ENCODE peak calls at places on chromosomes 1 and 21, in nine cellular contexts. B, T, I, C, Q, G, F, J and Y are unnamed samples. For H3K36me3, the result is how much of the 10 kb centered on the place peaks cover.

GRCh38 chr21:30340714-30341573 is 3.5 kb upstream of the KRTAP27-1 start:
- DNase-seq in G (peak), C (no peak), B (peak), T (no peak), Q (no peak), F (no peak), I (peak), J (no peak), Y (peak)

GRCh38 chr1:55037733-55038551 is 1.4 kb upstream of the PCSK9 start:
- DNase-seq in J (no peak), I (no peak), F (no peak), T (no peak), G (no peak), B (no peak), Q (no peak), C (no peak), Y (no peak)

GRCh38 chr21:38911523-38912354 is 106.0 kb downstream of the ETS2 start:
- DNase-seq in F (peak), C (no peak), G (no peak), B (no peak), J (no peak), Q (no peak), T (no peak), I (peak), Y (no peak)

GRCh38 chr1:91070274-91070673 is 48.4 kb upstream of the ZNF644 start:
- DNase-seq in B (no peak), T (no peak), Q (no peak), F (no peak), J (no peak), C (no peak), I (no peak), G (no peak), Y (no peak)

GRCh38 chr1:56780128-56780750 is 39.0 kb downstream of the FYB2 start:
- DNase-seq in G (no peak), B (no peak), C (no peak), F (no peak), J (no peak), I (peak), Q (no peak), T (no peak), Y (no peak)

GRCh38 chr21:16976132-16976666 is 536.6 kb upstream of the CXADR start:
- DNase-seq in T (no peak), J (no peak), B (peak), I (no peak), Q (no peak), C (no peak), G (no peak), F (no peak), Y (no peak)

GRCh38 chr1:232239557-232240468 is 390.1 kb downstream of the SIPA1L2 start:
- DNase-seq in B (no peak), T (no peak), F (no peak), G (no peak), Q (no peak), I (no peak), J (no peak), C (no peak), Y (no peak)

GRCh38 chr1:226417830-226418546 is 10.1 kb upstream of the PARP1 start:
- DNase-seq in B (no peak), Q (no peak), T (no peak), J (no peak), I (no peak), F (no peak), G (no peak), C (no peak), Y (no peak)

GRCh38 chr1:168106274-168106673 is 30.5 kb downstream of the GPR161 start:
- DNase-seq in F (no peak), C (no peak), B (no peak), Q (no peak), I (no peak), J (no peak), T (no peak), G (no peak), Y (no peak)

GRCh38 chr1:169925505-169926482 is 32.1 kb upstream of the SCYL3 start:
- DNase-seq in J (no peak), B (no peak), I (no peak), G (no peak), Q (no peak), F (no peak), C (no peak), T (no peak), Y (no peak)

GRCh38 chr1:95850165-95850649 is 616.2 kb downstream of the RWDD3 start:
- DNase-seq in F (no peak), G (no peak), C (no peak), T (no peak), Q (no peak), I (no peak), B (no peak), J (no peak), Y (no peak)

GRCh38 chr1:6106977-6107376 is 61.3 kb downstream of the KCNAB2 start:
- DNase-seq in T (no peak), J (no peak), I (no peak), G (no peak), C (no peak), Q (no peak), B (no peak), F (no peak), Y (no peak)

GRCh38 chr1:97820470-97821188 is 100.2 kb downstream of the DPYD start:
- DNase-seq in J (no peak), T (no peak), B (peak), G (no peak), F (no peak), C (no peak), I (no peak), Q (no peak), Y (no peak)

DNA sequence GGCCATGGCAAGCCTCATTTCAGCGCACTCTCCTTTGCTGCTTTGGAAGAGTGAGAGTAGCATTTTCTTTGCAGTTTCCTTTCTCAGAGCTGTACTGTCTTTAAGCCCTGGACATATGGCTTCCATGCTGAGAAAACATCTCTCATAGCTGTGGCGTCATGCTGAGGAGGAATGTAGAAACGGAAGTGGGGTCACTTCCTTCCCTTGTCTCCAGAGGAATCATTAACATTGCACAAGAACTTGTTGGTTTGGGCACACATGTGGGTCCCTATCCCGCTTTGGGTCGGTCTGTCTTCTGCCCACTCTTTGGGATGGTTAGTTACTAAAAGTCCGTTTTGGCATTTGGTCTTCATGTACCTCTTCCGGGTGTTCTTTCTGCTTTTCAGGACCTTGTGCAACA is 5.6 kb downstream of the MFN2 start:
- DNase-seq in J (no peak), T (no peak), C (no peak), G (no peak), Q (no peak), B (peak), I (no peak), F (no peak), Y (no peak)
- H3K36me3 ChIP-seq in J (under half), T (half or more), C (under half), G (under half), Q (half or more), B (under half), I (under half), F (half or more), Y (half or more)

GRCh38 chr1:159173303-159173702 is 1.9 kb downstream of the CADM3 start:
- DNase-seq in C (no peak), F (no peak), B (no peak), T (no peak), Q (no peak), J (no peak), I (no peak), G (no peak), Y (no peak)
- H3K4me3 ChIP-seq in C (no peak), F (no peak), B (no peak), T (no peak), Q (no peak), J (no peak), I (peak), G (no peak), Y (no peak)

GRCh38 chr1:156599811-156600210 is 1.5 kb downstream of the GPATCH4 start:
- DNase-seq in I (no peak), T (no peak), C (no peak), B (no peak), J (no peak), G (no peak), Q (no peak), F (no peak), Y (no peak)
- H3K36me3 ChIP-seq in I (under half), T (under half), C (under half), B (under half), J (under half), G (under half), Q (under half), F (under half), Y (under half)

DNA sequence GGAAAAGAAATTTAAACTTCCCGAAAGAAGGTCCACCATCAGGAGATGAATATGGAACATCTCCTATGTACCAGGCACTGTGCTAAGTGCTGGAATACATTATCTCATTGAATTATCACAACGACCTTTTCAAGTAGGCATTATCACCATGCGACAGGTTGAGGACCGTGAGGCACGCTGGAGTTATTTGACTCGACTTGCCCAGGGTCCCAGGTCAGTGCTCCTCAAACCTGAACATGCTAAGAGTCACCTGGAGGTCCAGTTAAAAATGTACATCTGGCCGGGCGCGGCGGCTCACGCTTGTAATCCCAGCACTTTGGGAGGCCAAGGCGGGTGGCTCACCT is 15.9 kb upstream of the AGTRAP start:
- DNase-seq in C (no peak), T (no peak), F (no peak), I (no peak), Q (no peak), G (no peak), B (no peak), J (no peak), Y (no peak)
- H3K4me3 ChIP-seq in C (no peak), T (no peak), F (no peak), I (peak), Q (peak), G (peak), B (no peak), J (no peak), Y (no peak)

GRCh38 chr1:104467590-104467989 is 717.9 kb downstream of the AMY1C start:
- DNase-seq in I (no peak), T (no peak), G (no peak), F (no peak), C (no peak), Q (no peak), J (no peak), B (no peak), Y (no peak)

GRCh38 chr1:104468282-104468681 is 718.6 kb downstream of the AMY1C start:
- DNase-seq in Q (no peak), T (no peak), I (no peak), F (no peak), G (no peak), J (no peak), C (no peak), B (no peak), Y (no peak)

GRCh38 chr1:104466068-104466467 is 716.4 kb downstream of the AMY1C start:
- DNase-seq in G (no peak), B (no peak), I (no peak), C (no peak), J (no peak), T (no peak), F (no peak), Q (no peak), Y (no peak)

GRCh38 chr1:104460880-104461279 is 711.2 kb downstream of the AMY1C start:
- DNase-seq in T (no peak), B (no peak), I (no peak), G (no peak), Q (no peak), J (no peak), F (no peak), C (no peak), Y (no peak)

DNA sequence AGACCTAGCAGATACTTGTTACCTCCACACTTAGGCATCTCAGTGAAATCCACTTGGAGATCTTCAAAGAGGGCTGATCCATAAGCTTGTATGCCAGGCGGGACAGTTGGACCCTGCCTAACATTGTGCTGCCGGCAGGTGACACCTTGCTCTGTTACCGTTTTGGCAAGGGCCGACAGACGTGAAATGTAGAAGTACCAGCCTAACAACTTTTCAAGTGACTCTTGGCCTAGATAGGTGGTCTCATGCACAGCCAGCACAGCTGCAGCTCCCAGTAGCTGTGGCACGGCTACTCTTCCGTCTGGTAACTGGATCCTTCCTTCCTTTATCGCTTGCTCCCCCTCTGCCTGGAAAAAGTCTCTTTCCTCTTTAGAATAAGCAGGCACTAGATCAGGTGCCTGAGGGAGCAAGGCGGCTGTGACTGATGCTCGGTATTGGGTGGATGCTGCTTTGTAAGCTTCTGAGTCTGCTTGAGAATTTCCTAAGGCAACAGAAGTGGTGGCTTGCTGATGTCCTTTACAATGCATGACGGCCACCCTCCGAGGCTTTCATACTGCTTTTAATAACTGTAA is 713.5 kb downstream of the AMY1C start:
- DNase-seq in F (no peak), G (no peak), C (no peak), T (no peak), J (no peak), I (no peak), B (no peak), Q (no peak), Y (no peak)
- H3K36me3 ChIP-seq in F (under half), G (under half), C (under half), T (under half), J (under half), I (under half), B (under half), Q (under half), Y (under half)

GRCh38 chr1:196877964-196878363 is 9.9 kb upstream of the CFHR4 start:
- DNase-seq in I (no peak), F (no peak), J (no peak), G (peak), T (no peak), Q (no peak), B (peak), C (no peak), Y (peak)
- H3K4me3 ChIP-seq in I (no peak), F (no peak), J (peak), G (peak), T (no peak), Q (no peak), B (peak), C (no peak), Y (peak)

DNA sequence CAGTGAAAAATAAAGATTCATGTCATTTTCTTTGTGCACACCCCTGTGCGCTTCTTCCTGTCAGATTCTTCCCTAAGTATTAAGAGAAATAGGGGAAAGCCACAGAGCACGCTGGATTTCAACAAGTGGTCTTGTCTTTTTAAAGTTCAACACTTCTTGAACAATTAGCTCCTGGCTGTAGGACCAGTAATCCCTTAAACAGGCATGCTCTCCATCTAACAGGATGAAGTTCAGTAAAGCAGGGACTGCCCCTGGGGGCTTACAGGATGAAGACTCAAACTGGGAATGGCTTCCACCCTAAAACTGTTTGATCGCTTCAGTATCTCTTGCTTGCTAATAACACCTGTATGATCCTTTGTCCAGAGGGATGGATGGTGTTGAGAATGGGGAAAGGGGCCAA is 4.2 kb downstream of the PSMB4 start:
- DNase-seq in Q (no peak), I (no peak), B (no peak), G (no peak), J (no peak), T (no peak), F (no peak), C (no peak), Y (no peak)
- H3K36me3 ChIP-seq in Q (half or more), I (under half), B (under half), G (under half), J (under half), T (under half), F (half or more), C (under half), Y (half or more)

GRCh38 chr1:25562101-25562927 is 18.9 kb downstream of the LDLRAP1 start:
- DNase-seq in G (no peak), C (no peak), Q (peak), J (no peak), T (no peak), I (peak), B (no peak), F (no peak), Y (no peak)
- H3K4me3 ChIP-seq in G (no peak), C (no peak), Q (peak), J (no peak), T (no peak), I (peak), B (no peak), F (no peak), Y (no peak)

DNA sequence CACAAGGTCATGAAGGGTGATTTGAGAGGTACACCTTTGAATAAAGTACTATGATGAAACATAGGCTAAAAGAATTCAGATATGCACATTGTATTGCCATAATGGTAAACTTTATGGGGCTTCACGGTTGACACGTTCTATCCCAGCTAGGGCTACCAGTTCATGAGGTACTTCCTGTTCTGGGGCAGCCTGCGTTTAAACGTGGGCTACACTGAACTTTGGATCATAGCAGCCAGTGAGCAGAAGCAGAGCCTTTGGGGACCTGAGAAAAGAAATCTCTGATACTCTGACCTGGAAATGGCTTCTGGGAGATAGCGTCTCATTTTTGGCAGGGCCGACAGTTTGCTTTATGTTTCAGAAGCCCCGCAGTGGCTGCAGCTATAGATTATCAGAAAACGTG is 48.6 kb downstream of the SLC37A1 start:
- DNase-seq in G (no peak), F (no peak), T (no peak), Q (no peak), C (no peak), B (no peak), J (no peak), I (peak), Y (no peak)
- H3K36me3 ChIP-seq in G (under half), F (under half), T (under half), Q (under half), C (under half), B (under half), J (under half), I (under half), Y (under half)

DNA sequence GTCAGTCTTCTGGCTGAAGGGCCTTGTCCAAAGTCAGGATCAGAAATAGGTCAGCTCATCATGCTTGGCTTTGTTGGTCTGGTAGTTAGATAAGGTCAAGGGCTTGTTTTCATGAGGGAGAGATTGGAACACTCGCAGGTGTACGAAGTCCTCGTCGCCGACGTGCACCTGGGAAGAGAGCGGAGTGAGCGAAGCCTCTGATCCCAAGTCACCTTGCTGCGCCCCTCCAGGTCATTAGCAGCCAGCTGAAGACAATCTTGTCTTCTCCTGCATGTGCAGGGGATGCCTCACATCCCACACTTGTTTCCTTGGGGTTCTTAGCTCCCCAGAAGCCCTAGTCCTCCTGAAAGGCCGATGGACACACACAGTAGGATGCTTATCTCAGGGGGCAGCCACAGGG is 1.9 kb downstream of the CSTB start:
- DNase-seq in G (no peak), B (no peak), T (no peak), J (no peak), F (no peak), C (no peak), I (no peak), Q (no peak), Y (no peak)
- H3K4me3 ChIP-seq in G (no peak), B (no peak), T (no peak), J (no peak), F (no peak), C (no peak), I (no peak), Q (no peak), Y (no peak)